ENCODE peak calls at places on chromosome 9, in eight cellular contexts. One of them, this sample, is unnamed.

GRCh38 chr9:23117621-23118020 is 671.0 kb downstream of the DMRTA1 start:
- DNase-seq in body of pancreas: no peak
- DNase-seq in GM06990: no peak
- DNase-seq in fibroblast of lung: peak
- DNase-seq in GM12864: no peak
- DNase-seq in colonic mucosa: no peak
- DNase-seq in adrenal gland: no peak
- DNase-seq in cardiac muscle cell: peak
- DNase-seq in this sample: peak

GRCh38 chr9:126320158-126320922 is 6.3 kb upstream of the MVB12B start:
- DNase-seq in body of pancreas: no peak
- DNase-seq in GM06990: no peak
- DNase-seq in fibroblast of lung: no peak
- DNase-seq in GM12864: no peak
- DNase-seq in colonic mucosa: no peak
- DNase-seq in adrenal gland: no peak
- DNase-seq in cardiac muscle cell: no peak
- DNase-seq in this sample: no peak

GRCh38 chr9:121242219-121242954 is 25.6 kb upstream of the GSN start:
- DNase-seq in body of pancreas: no peak
- DNase-seq in GM06990: no peak
- DNase-seq in fibroblast of lung: peak
- DNase-seq in GM12864: no peak
- DNase-seq in colonic mucosa: no peak
- DNase-seq in adrenal gland: peak
- DNase-seq in cardiac muscle cell: no peak
- DNase-seq in this sample: no peak

GRCh38 chr9:121633144-121633714 is 18.2 kb upstream of the DAB2IP start:
- DNase-seq in body of pancreas: peak
- DNase-seq in GM06990: no peak
- DNase-seq in fibroblast of lung: no peak
- DNase-seq in GM12864: no peak
- DNase-seq in colonic mucosa: no peak
- DNase-seq in adrenal gland: no peak
- DNase-seq in cardiac muscle cell: no peak
- DNase-seq in this sample: no peak

GRCh38 chr9:36893148-36893547 is 140.9 kb downstream of the PAX5 start:
- DNase-seq in body of pancreas: no peak
- DNase-seq in GM06990: no peak
- DNase-seq in fibroblast of lung: no peak
- DNase-seq in GM12864: no peak
- DNase-seq in colonic mucosa: no peak
- DNase-seq in adrenal gland: no peak
- DNase-seq in cardiac muscle cell: no peak
- DNase-seq in this sample: no peak

GRCh38 chr9:311837-312236 is 97.2 kb downstream of the DOCK8 start:
- DNase-seq in body of pancreas: no peak
- DNase-seq in GM06990: no peak
- DNase-seq in fibroblast of lung: no peak
- DNase-seq in GM12864: no peak
- DNase-seq in colonic mucosa: no peak
- DNase-seq in adrenal gland: no peak
- DNase-seq in cardiac muscle cell: peak
- DNase-seq in this sample: no peak

GRCh38 chr9:21580636-21581353 is 98.7 kb upstream of the IFNE start:
- DNase-seq in body of pancreas: no peak
- DNase-seq in GM06990: no peak
- DNase-seq in fibroblast of lung: no peak
- DNase-seq in GM12864: no peak
- DNase-seq in colonic mucosa: no peak
- DNase-seq in adrenal gland: no peak
- DNase-seq in cardiac muscle cell: no peak
- DNase-seq in this sample: no peak

GRCh38 chr9:115845648-115846312 is 307.8 kb upstream of the PAPPA start:
- DNase-seq in body of pancreas: no peak
- DNase-seq in GM06990: no peak
- DNase-seq in fibroblast of lung: peak
- DNase-seq in GM12864: no peak
- DNase-seq in colonic mucosa: peak
- DNase-seq in adrenal gland: no peak
- DNase-seq in cardiac muscle cell: no peak
- DNase-seq in this sample: peak

GRCh38 chr9:15333376-15333881 is 26.4 kb upstream of the TTC39B start:
- DNase-seq in body of pancreas: no peak
- DNase-seq in GM06990: no peak
- DNase-seq in fibroblast of lung: no peak
- DNase-seq in GM12864: no peak
- DNase-seq in colonic mucosa: peak
- DNase-seq in adrenal gland: no peak
- DNase-seq in cardiac muscle cell: no peak
- DNase-seq in this sample: no peak

GRCh38 chr9:121169094-121169601 is 32.5 kb downstream of the RAB14 start:
- DNase-seq in body of pancreas: no peak
- DNase-seq in GM06990: no peak
- DNase-seq in fibroblast of lung: peak
- DNase-seq in GM12864: no peak
- DNase-seq in colonic mucosa: no peak
- DNase-seq in adrenal gland: no peak
- DNase-seq in cardiac muscle cell: peak
- DNase-seq in this sample: no peak

GRCh38 chr9:114000671-114001409 is 77.3 kb downstream of the AMBP start:
- DNase-seq in body of pancreas: peak
- DNase-seq in GM06990: no peak
- DNase-seq in fibroblast of lung: no peak
- DNase-seq in GM12864: no peak
- DNase-seq in colonic mucosa: peak
- DNase-seq in adrenal gland: no peak
- DNase-seq in cardiac muscle cell: no peak
- DNase-seq in this sample: no peak

GRCh38 chr9:77848897-77849296 is 182.7 kb downstream of the GNAQ start:
- DNase-seq in body of pancreas: peak
- DNase-seq in GM06990: no peak
- DNase-seq in fibroblast of lung: peak
- DNase-seq in GM12864: no peak
- DNase-seq in colonic mucosa: no peak
- DNase-seq in adrenal gland: peak
- DNase-seq in cardiac muscle cell: no peak
- DNase-seq in this sample: peak

GRCh38 chr9:106897223-106897622 is 34.3 kb downstream of the ZNF462 start:
- DNase-seq in body of pancreas: no peak
- DNase-seq in GM06990: no peak
- DNase-seq in fibroblast of lung: peak
- DNase-seq in GM12864: no peak
- DNase-seq in colonic mucosa: no peak
- DNase-seq in adrenal gland: no peak
- DNase-seq in cardiac muscle cell: no peak
- DNase-seq in this sample: no peak

GRCh38 chr9:8733096-8733954 is 933.7 kb upstream of the DMAC1 start:
- DNase-seq in body of pancreas: peak
- DNase-seq in GM06990: no peak
- DNase-seq in fibroblast of lung: peak
- DNase-seq in GM12864: no peak
- DNase-seq in colonic mucosa: no peak
- DNase-seq in adrenal gland: peak
- DNase-seq in cardiac muscle cell: no peak
- DNase-seq in this sample: peak

GRCh38 chr9:87193151-87193550 is 245.8 kb upstream of the GAS1 start:
- DNase-seq in body of pancreas: no peak
- DNase-seq in GM06990: no peak
- DNase-seq in fibroblast of lung: no peak
- DNase-seq in GM12864: no peak
- DNase-seq in colonic mucosa: no peak
- DNase-seq in adrenal gland: no peak
- DNase-seq in cardiac muscle cell: no peak
- DNase-seq in this sample: no peak

GRCh38 chr9:70412678-70413426 is 1.6 kb downstream of the KLF9 start:
- DNase-seq in body of pancreas: peak
- DNase-seq in GM06990: peak
- DNase-seq in fibroblast of lung: peak
- DNase-seq in GM12864: no peak
- DNase-seq in colonic mucosa: peak
- DNase-seq in adrenal gland: peak
- DNase-seq in cardiac muscle cell: peak
- DNase-seq in this sample: no peak

GRCh38 chr9:89978185-89978584 is 373.4 kb downstream of the GADD45G start:
- DNase-seq in body of pancreas: peak
- DNase-seq in GM06990: no peak
- DNase-seq in fibroblast of lung: peak
- DNase-seq in GM12864: no peak
- DNase-seq in colonic mucosa: no peak
- DNase-seq in adrenal gland: no peak
- DNase-seq in cardiac muscle cell: peak
- DNase-seq in this sample: no peak

DNA sequence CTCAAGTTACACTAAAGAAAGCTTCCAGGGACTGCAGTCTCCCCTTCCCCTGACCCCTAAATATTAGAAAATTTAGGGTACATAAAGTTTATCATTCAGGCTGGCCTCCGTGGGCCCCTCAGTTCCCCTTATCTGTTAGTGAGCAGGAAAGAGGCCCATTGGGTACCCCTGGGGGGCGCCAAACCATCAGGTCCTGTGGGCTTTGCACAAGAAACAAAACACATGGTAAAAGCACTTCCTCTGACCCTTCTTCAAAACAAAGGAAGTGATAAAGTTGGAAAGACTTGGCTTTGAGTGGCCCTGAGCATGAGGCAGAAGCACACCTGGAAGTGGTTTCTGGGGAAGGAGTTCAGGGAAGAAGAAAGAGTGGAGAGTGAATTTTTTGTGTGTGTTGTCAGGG is 213.0 kb downstream of the SMARCA2 start:
- DNase-seq in body of pancreas: peak
- DNase-seq in GM06990: no peak
- DNase-seq in fibroblast of lung: peak
- DNase-seq in GM12864: no peak
- DNase-seq in colonic mucosa: peak
- DNase-seq in adrenal gland: peak
- DNase-seq in cardiac muscle cell: no peak
- DNase-seq in this sample: no peak
- H3K4me3 ChIP-seq in body of pancreas: no peak
- H3K4me3 ChIP-seq in GM06990: no peak
- H3K4me3 ChIP-seq in fibroblast of lung: no peak
- H3K4me3 ChIP-seq in GM12864: no peak
- H3K4me3 ChIP-seq in colonic mucosa: no peak
- H3K4me3 ChIP-seq in adrenal gland: no peak
- H3K4me3 ChIP-seq in cardiac muscle cell: no peak
- H3K4me3 ChIP-seq in this sample: no peak

GRCh38 chr9:35510366-35510744 is 20.4 kb downstream of the RUSC2 start:
- DNase-seq in body of pancreas: no peak
- DNase-seq in GM06990: no peak
- DNase-seq in fibroblast of lung: no peak
- DNase-seq in GM12864: no peak
- DNase-seq in colonic mucosa: no peak
- DNase-seq in adrenal gland: no peak
- DNase-seq in cardiac muscle cell: no peak
- DNase-seq in this sample: no peak
- H3K4me3 ChIP-seq in body of pancreas: no peak
- H3K4me3 ChIP-seq in GM06990: no peak
- H3K4me3 ChIP-seq in fibroblast of lung: no peak
- H3K4me3 ChIP-seq in GM12864: no peak
- H3K4me3 ChIP-seq in colonic mucosa: no peak
- H3K4me3 ChIP-seq in adrenal gland: no peak
- H3K4me3 ChIP-seq in cardiac muscle cell: no peak
- H3K4me3 ChIP-seq in this sample: no peak

GRCh38 chr9:137296214-137297059 is 5.6 kb downstream of the NRARP start:
- DNase-seq in body of pancreas: peak
- DNase-seq in GM06990: no peak
- DNase-seq in fibroblast of lung: peak
- DNase-seq in GM12864: no peak
- DNase-seq in colonic mucosa: peak
- DNase-seq in adrenal gland: peak
- DNase-seq in cardiac muscle cell: no peak
- DNase-seq in this sample: no peak

GRCh38 chr9:137294091-137294683 is 7.9 kb downstream of the NRARP start:
- DNase-seq in body of pancreas: peak
- DNase-seq in GM06990: no peak
- DNase-seq in fibroblast of lung: peak
- DNase-seq in GM12864: no peak
- DNase-seq in colonic mucosa: peak
- DNase-seq in adrenal gland: no peak
- DNase-seq in cardiac muscle cell: no peak
- DNase-seq in this sample: no peak

GRCh38 chr9:137293482-137294090 is 8.5 kb downstream of the NRARP start:
- DNase-seq in body of pancreas: peak
- DNase-seq in GM06990: no peak
- DNase-seq in fibroblast of lung: peak
- DNase-seq in GM12864: no peak
- DNase-seq in colonic mucosa: peak
- DNase-seq in adrenal gland: no peak
- DNase-seq in cardiac muscle cell: no peak
- DNase-seq in this sample: no peak

GRCh38 chr9:137295313-137296213 is 6.5 kb downstream of the NRARP start:
- DNase-seq in body of pancreas: peak
- DNase-seq in GM06990: peak
- DNase-seq in fibroblast of lung: no peak
- DNase-seq in GM12864: no peak
- DNase-seq in colonic mucosa: peak
- DNase-seq in adrenal gland: no peak
- DNase-seq in cardiac muscle cell: peak
- DNase-seq in this sample: no peak

GRCh38 chr9:137294684-137295312 is 7.3 kb downstream of the NRARP start:
- DNase-seq in body of pancreas: peak
- DNase-seq in GM06990: no peak
- DNase-seq in fibroblast of lung: no peak
- DNase-seq in GM12864: no peak
- DNase-seq in colonic mucosa: peak
- DNase-seq in adrenal gland: no peak
- DNase-seq in cardiac muscle cell: no peak
- DNase-seq in this sample: no peak
- H3K4me3 ChIP-seq in body of pancreas: no peak
- H3K4me3 ChIP-seq in GM06990: peak
- H3K4me3 ChIP-seq in fibroblast of lung: no peak
- H3K4me3 ChIP-seq in GM12864: no peak
- H3K4me3 ChIP-seq in colonic mucosa: peak
- H3K4me3 ChIP-seq in adrenal gland: peak
- H3K4me3 ChIP-seq in cardiac muscle cell: no peak
- H3K4me3 ChIP-seq in this sample: no peak

GRCh38 chr9:124780060-124780756 is 3.3 kb downstream of the OLFML2A start:
- DNase-seq in body of pancreas: no peak
- DNase-seq in GM06990: no peak
- DNase-seq in fibroblast of lung: no peak
- DNase-seq in GM12864: no peak
- DNase-seq in colonic mucosa: peak
- DNase-seq in adrenal gland: peak
- DNase-seq in cardiac muscle cell: no peak
- DNase-seq in this sample: no peak
- H3K4me3 ChIP-seq in body of pancreas: no peak
- H3K4me3 ChIP-seq in GM06990: no peak
- H3K4me3 ChIP-seq in fibroblast of lung: no peak
- H3K4me3 ChIP-seq in GM12864: no peak
- H3K4me3 ChIP-seq in colonic mucosa: no peak
- H3K4me3 ChIP-seq in adrenal gland: no peak
- H3K4me3 ChIP-seq in cardiac muscle cell: no peak
- H3K4me3 ChIP-seq in this sample: no peak

This sample was measured in astrocyte of the cerebellum.